ENCODE peak calls at places on chromosomes 16 and 17, in ten cellular contexts. O, T, H, L, X, E, C, Q, Z and S are unnamed samples.

GRCh38 chr17:75637143-75637538 is 3.9 kb downstream of the SMIM5 start:
- DNase-seq in X (peak; percentile 91), Q (no peak), O (no peak), Z (no peak), C (peak; percentile 50), H (no peak), L (no peak), E (no peak), T (no peak), S (no peak)

GRCh38 chr17:81868674-81869220 is 2.4 kb downstream of the ARHGDIA start:
- DNase-seq in C (peak; percentile 63), L (no peak), X (peak; percentile 37), T (peak; percentile 64), O (peak; percentile 91), E (no peak), Z (no peak), H (no peak), Q (peak; percentile 81), S (peak; percentile 96)

GRCh38 chr17:80501739-80502577 is 25.6 kb upstream of the NPTX1 start:
- DNase-seq in X (no peak), E (no peak), Q (peak; percentile 73), O (peak; percentile 24), C (no peak), T (no peak), L (no peak), H (no peak), Z (no peak), S (no peak)

GRCh38 chr16:84718-85452 is 6.9 kb downstream of the MPG start:
- DNase-seq in Q (peak; percentile 66), E (no peak), C (peak; percentile 35), T (peak; percentile 88), Z (no peak), X (peak; percentile 97), L (peak; percentile 62), H (peak; percentile 80), O (peak; percentile 94), S (peak; percentile 97)

GRCh38 chr16:78815713-78816112 is 716.3 kb downstream of the WWOX start:
- DNase-seq in T (no peak), Z (no peak), H (no peak), X (peak; percentile 4), L (no peak), O (no peak), E (no peak), Q (no peak), C (no peak), S (no peak)

GRCh38 chr17:50564916-50565315 is 4.4 kb downstream of the CACNA1G start:
- DNase-seq in Q (no peak), E (no peak), L (peak; percentile 78), C (peak; percentile 51), Z (no peak), O (peak; percentile 86), X (peak; percentile 45), H (no peak), T (no peak), S (peak; percentile 92)

GRCh38 chr16:88789593-88789992 is 4.6 kb upstream of the PIEZO1 start:
- DNase-seq in L (no peak), H (no peak), E (no peak), X (no peak), T (no peak), Z (no peak), Q (no peak), O (no peak), C (no peak), S (no peak)

GRCh38 chr16:10828851-10829331 is 10.3 kb upstream of the TVP23A start:
- DNase-seq in T (peak; percentile 27), O (peak; percentile 99), L (peak; percentile 83), H (no peak), Q (peak; percentile 66), X (peak; percentile 99), E (peak; percentile 70), Z (no peak), C (peak; percentile 42), S (peak; percentile 76)

GRCh38 chr17:80877095-80877828 is 114.4 kb upstream of the CHMP6 start:
- DNase-seq in L (no peak), H (peak; percentile 87), O (no peak), Z (no peak), Q (no peak), C (no peak), T (no peak), E (no peak), X (no peak), S (no peak)

GRCh38 chr17:37438141-37438540 is 31.5 kb downstream of the TADA2A start:
- DNase-seq in H (no peak), C (no peak), Z (no peak), O (no peak), E (no peak), L (no peak), X (peak; percentile 21), T (no peak), Q (no peak), S (no peak)

GRCh38 chr17:76612977-76613851 is 27.6 kb upstream of the ST6GALNAC2 start:
- DNase-seq in O (no peak), T (no peak), X (peak; percentile 67), C (no peak), E (no peak), Q (no peak), L (no peak), Z (peak; percentile 33), H (peak; percentile 16), S (no peak)

GRCh38 chr17:70420876-70421445 is 251.6 kb downstream of the KCNJ2 start:
- DNase-seq in L (no peak), X (no peak), E (no peak), H (no peak), O (no peak), T (no peak), Z (no peak), Q (no peak), C (no peak), S (no peak)

GRCh38 chr16:67801889-67802288 is 4.5 kb downstream of the RANBP10 start:
- DNase-seq in O (no peak), C (no peak), Q (no peak), T (no peak), L (no peak), H (no peak), X (no peak), Z (no peak), E (no peak), S (no peak)

GRCh38 chr17:21042434-21043295 is at the start of gene USP22:
- DNase-seq in H (peak; percentile 93), T (no peak), L (no peak), E (no peak), X (peak; percentile 21), Z (peak; percentile 89), C (no peak), O (no peak), Q (peak; percentile 94), S (no peak)

DNA sequence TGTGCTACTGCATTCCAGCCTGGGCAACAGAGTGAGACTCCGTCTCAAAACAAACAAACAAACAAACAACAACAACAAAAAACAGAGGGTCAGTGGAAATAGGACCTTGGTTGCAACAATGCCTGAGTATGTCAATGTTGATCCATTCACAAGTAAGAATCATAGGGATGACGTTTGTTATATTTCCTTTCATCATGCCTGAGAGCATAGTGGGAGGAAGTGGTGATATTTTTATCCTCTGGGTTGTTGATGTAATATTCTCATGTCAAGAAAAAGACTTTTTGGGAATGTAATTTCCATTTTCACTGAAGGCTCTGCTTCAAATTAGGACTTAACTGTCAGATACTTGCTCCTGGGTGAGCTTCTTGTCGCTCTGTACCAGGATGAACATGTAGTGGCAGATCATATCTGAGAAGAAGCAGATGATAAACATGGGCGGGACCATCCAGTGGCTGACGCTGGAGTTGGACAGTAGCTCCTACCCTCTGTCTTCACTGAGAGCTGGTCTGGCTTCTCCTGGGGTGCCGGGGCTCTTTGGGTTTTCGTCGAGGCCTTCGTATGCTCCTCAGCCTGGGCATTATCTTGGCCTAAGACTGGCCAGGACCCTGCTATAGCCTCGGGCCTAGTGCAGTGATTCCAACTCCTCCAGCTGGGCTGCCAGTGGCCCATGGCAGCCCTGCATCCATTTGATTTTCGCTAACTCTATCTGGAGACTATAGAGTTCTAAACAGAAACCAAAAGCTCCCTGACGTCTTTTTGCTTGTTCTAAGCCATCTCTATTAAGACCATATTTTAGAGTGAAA is 19.6 kb downstream of the CYB5B start:
- DNase-seq in Z (no peak), Q (no peak), E (no peak), H (no peak), T (no peak), X (no peak), L (peak; percentile 56), O (peak; percentile 55), C (peak; percentile 38), S (peak; percentile 21)
- TF ChIP-seq CTCF in Z (no peak), Q (no peak), E (no peak), H (no peak), T (no peak), X (no peak), L (no peak), O (no peak), C (no peak), S (no peak)

GRCh38 chr17:6276711-6277110 is 158.2 kb downstream of the AIPL1 start:
- DNase-seq in X (no peak), Q (no peak), T (no peak), O (no peak), Z (no peak), L (no peak), H (no peak), C (no peak), E (no peak), S (no peak)
- TF ChIP-seq CTCF in X (no peak), Q (no peak), T (no peak), O (no peak), Z (no peak), L (no peak), H (no peak), C (no peak), E (no peak), S (no peak)

GRCh38 chr17:33200116-33200515 is 93.0 kb downstream of the ASIC2 start:
- DNase-seq in H (no peak), C (no peak), O (no peak), Q (peak; percentile 61), T (no peak), Z (no peak), X (peak; percentile 42), L (peak; percentile 43), E (no peak), S (peak; percentile 74)

GRCh38 chr17:33202011-33202410 is 91.1 kb downstream of the ASIC2 start:
- DNase-seq in E (no peak), Q (no peak), L (no peak), O (no peak), Z (no peak), H (no peak), C (no peak), X (no peak), T (no peak), S (no peak)

GRCh38 chr17:33202796-33203195 is 90.3 kb downstream of the ASIC2 start:
- DNase-seq in Q (no peak), T (no peak), L (no peak), C (no peak), E (no peak), X (no peak), O (no peak), Z (no peak), H (no peak), S (no peak)

GRCh38 chr17:33201255-33201654 is 91.8 kb downstream of the ASIC2 start:
- DNase-seq in L (no peak), Z (no peak), H (no peak), T (no peak), C (no peak), Q (no peak), E (no peak), X (no peak), O (no peak), S (no peak)

GRCh38 chr17:33200587-33200986 is 92.5 kb downstream of the ASIC2 start:
- DNase-seq in Z (no peak), C (no peak), X (no peak), O (no peak), H (no peak), L (no peak), E (no peak), T (no peak), Q (peak; percentile 14), S (peak; percentile 24)
- TF ChIP-seq CTCF in Z (peak; percentile 22), C (peak; percentile 14), X (no peak), O (no peak), H (no peak), L (no peak), E (peak; percentile 10), T (peak; percentile 32), Q (no peak), S (no peak)

GRCh38 chr16:50381679-50382440 is 13.1 kb upstream of the BRD7 start:
- DNase-seq in Z (no peak), E (no peak), Q (no peak), C (no peak), T (no peak), O (no peak), L (no peak), H (no peak), X (no peak), S (no peak)
- TF ChIP-seq CTCF in Z (peak; percentile 26), E (no peak), Q (no peak), C (no peak), T (no peak), O (peak; percentile 15), L (no peak), H (peak; percentile 7), X (no peak), S (no peak)